ENCODE peak calls at places on chromosomes 1 and 21, in four cellular contexts. One of them, this sample, is unnamed.

GRCh38 chr1:87969040-87969439 is 640.4 kb downstream of the LMO4 start:
- DNase-seq in nephron progenitor cell: no peak
- DNase-seq in HAP-1: no peak
- DNase-seq in HTR-8/SVneo: no peak
- DNase-seq in this sample: no peak

GRCh38 chr1:16172232-16172830 is 16.5 kb upstream of the EPHA2 start:
- DNase-seq in nephron progenitor cell: no peak
- DNase-seq in HAP-1: no peak
- DNase-seq in HTR-8/SVneo: no peak
- DNase-seq in this sample: no peak

GRCh38 chr21:28336299-28336698 is 656.4 kb downstream of the LTN1 start:
- DNase-seq in nephron progenitor cell: no peak
- DNase-seq in HAP-1: no peak
- DNase-seq in HTR-8/SVneo: peak
- DNase-seq in this sample: no peak

GRCh38 chr1:183859865-183860264 is 54.9 kb downstream of the RGL1 start:
- DNase-seq in nephron progenitor cell: no peak
- DNase-seq in HAP-1: no peak
- DNase-seq in HTR-8/SVneo: no peak
- DNase-seq in this sample: no peak

GRCh38 chr1:33244143-33244808 is 12.0 kb upstream of the ZNF362 start:
- DNase-seq in nephron progenitor cell: no peak
- DNase-seq in HAP-1: peak
- DNase-seq in HTR-8/SVneo: peak
- DNase-seq in this sample: no peak

GRCh38 chr1:169694304-169694703 is 17.1 kb downstream of the SELL start:
- DNase-seq in nephron progenitor cell: no peak
- DNase-seq in HAP-1: no peak
- DNase-seq in HTR-8/SVneo: no peak
- DNase-seq in this sample: no peak

GRCh38 chr1:202689493-202690342 is 20.5 kb downstream of the SYT2 start:
- DNase-seq in nephron progenitor cell: no peak
- DNase-seq in HAP-1: no peak
- DNase-seq in HTR-8/SVneo: no peak
- DNase-seq in this sample: no peak

GRCh38 chr1:56435434-56436337 is 143.7 kb downstream of the PLPP3 start:
- DNase-seq in nephron progenitor cell: no peak
- DNase-seq in HAP-1: no peak
- DNase-seq in HTR-8/SVneo: no peak
- DNase-seq in this sample: no peak

GRCh38 chr1:207398986-207399385 is 55.1 kb upstream of the CR2 start:
- DNase-seq in nephron progenitor cell: no peak
- DNase-seq in HAP-1: no peak
- DNase-seq in HTR-8/SVneo: no peak
- DNase-seq in this sample: no peak

GRCh38 chr1:1168156-1168450 is 5.6 kb upstream of the TTLL10 start:
- DNase-seq in nephron progenitor cell: peak
- DNase-seq in HAP-1: no peak
- DNase-seq in HTR-8/SVneo: no peak
- DNase-seq in this sample: no peak

GRCh38 chr1:44811714-44812151 is 3.4 kb downstream of the BTBD19 start:
- DNase-seq in nephron progenitor cell: no peak
- DNase-seq in HAP-1: no peak
- DNase-seq in HTR-8/SVneo: no peak
- DNase-seq in this sample: no peak

GRCh38 chr1:204513117-204513716 is 3.0 kb upstream of the MDM4 start:
- DNase-seq in nephron progenitor cell: no peak
- DNase-seq in HAP-1: no peak
- DNase-seq in HTR-8/SVneo: no peak
- DNase-seq in this sample: peak

GRCh38 chr1:46489638-46490602 is at the start of gene DMBX1:
- DNase-seq in nephron progenitor cell: peak
- DNase-seq in HAP-1: peak
- DNase-seq in HTR-8/SVneo: peak
- DNase-seq in this sample: no peak

GRCh38 chr1:43996733-43997115 is 5.3 kb downstream of the CCDC24 start:
- DNase-seq in nephron progenitor cell: no peak
- DNase-seq in HAP-1: no peak
- DNase-seq in HTR-8/SVneo: no peak
- DNase-seq in this sample: no peak

GRCh38 chr1:91569411-91570104 is 68.9 kb downstream of the CDC7 start:
- DNase-seq in nephron progenitor cell: no peak
- DNase-seq in HAP-1: no peak
- DNase-seq in HTR-8/SVneo: peak
- DNase-seq in this sample: no peak

GRCh38 chr1:37174876-37175275 is 140.6 kb upstream of the GRIK3 start:
- DNase-seq in nephron progenitor cell: no peak
- DNase-seq in HAP-1: no peak
- DNase-seq in HTR-8/SVneo: no peak
- DNase-seq in this sample: no peak

GRCh38 chr1:111733183-111733995 is 5.8 kb downstream of the INKA2 start:
- DNase-seq in nephron progenitor cell: peak
- DNase-seq in HAP-1: no peak
- DNase-seq in HTR-8/SVneo: no peak
- DNase-seq in this sample: no peak

GRCh38 chr1:86703696-86704455 is 500 bp upstream of the SH3GLB1 start:
- DNase-seq in nephron progenitor cell: no peak
- DNase-seq in HAP-1: peak
- DNase-seq in HTR-8/SVneo: no peak
- DNase-seq in this sample: no peak

GRCh38 chr1:66372522-66373071 is 161.4 kb upstream of the SGIP1 start:
- DNase-seq in nephron progenitor cell: no peak
- DNase-seq in HAP-1: no peak
- DNase-seq in HTR-8/SVneo: no peak
- DNase-seq in this sample: no peak

GRCh38 chr1:74324684-74325448 is 89.7 kb downstream of the TNNI3K start:
- DNase-seq in nephron progenitor cell: no peak
- DNase-seq in HAP-1: no peak
- DNase-seq in HTR-8/SVneo: no peak
- DNase-seq in this sample: no peak

GRCh38 chr1:94072840-94073516 is 48.0 kb downstream of the ABCA4 start:
- DNase-seq in nephron progenitor cell: no peak
- DNase-seq in HAP-1: no peak
- DNase-seq in HTR-8/SVneo: no peak
- DNase-seq in this sample: no peak

GRCh38 chr1:9822490-9822889 is 1.3 kb downstream of the CLSTN1 start:
- DNase-seq in nephron progenitor cell: no peak
- DNase-seq in HAP-1: no peak
- DNase-seq in HTR-8/SVneo: no peak
- DNase-seq in this sample: no peak

This sample was measured in activated gamma-delta T cell treated with anti-CD3 and anti-CD28 coated beads, Interleukin-2, amount 50 U/mL, for 16 hours.